ENCODE peak calls at places on chromosome 20, in eight cellular contexts. One of them, this sample, is unnamed.

GRCh38 chr20:17571153-17571527 is 1.3 kb downstream of the DSTN start:
- DNase-seq in fibroblast of mammary gland: no peak
- DNase-seq in mucosa of descending colon: no peak
- DNase-seq in PC-3: no peak
- DNase-seq in dorsolateral prefrontal cortex: no peak
- DNase-seq in GM23248: peak
- DNase-seq in upper lobe of left lung: no peak
- DNase-seq in lower leg skin: no peak
- DNase-seq in this sample: no peak

GRCh38 chr20:44231713-44232468 is 15.2 kb upstream of the GDAP1L1 start:
- DNase-seq in PC-3: no peak
- DNase-seq in upper lobe of left lung: no peak
- DNase-seq in mucosa of descending colon: no peak
- DNase-seq in fibroblast of mammary gland: no peak
- DNase-seq in lower leg skin: no peak
- DNase-seq in GM23248: no peak
- DNase-seq in dorsolateral prefrontal cortex: no peak
- DNase-seq in this sample: no peak

GRCh38 chr20:41047279-41047974 is 18.8 kb downstream of the TOP1 start:
- DNase-seq in fibroblast of mammary gland: no peak
- DNase-seq in dorsolateral prefrontal cortex: no peak
- DNase-seq in GM23248: peak
- DNase-seq in mucosa of descending colon: no peak
- DNase-seq in upper lobe of left lung: no peak
- DNase-seq in lower leg skin: no peak
- DNase-seq in PC-3: no peak
- DNase-seq in this sample: no peak

GRCh38 chr20:52991783-52992182 is 19.6 kb downstream of the TSHZ2 start:
- DNase-seq in fibroblast of mammary gland: peak
- DNase-seq in PC-3: no peak
- DNase-seq in GM23248: no peak
- DNase-seq in upper lobe of left lung: no peak
- DNase-seq in lower leg skin: no peak
- DNase-seq in mucosa of descending colon: no peak
- DNase-seq in dorsolateral prefrontal cortex: no peak
- DNase-seq in this sample: no peak

GRCh38 chr20:56932575-56933330 is 303.6 kb downstream of the TFAP2C start:
- DNase-seq in PC-3: peak
- DNase-seq in dorsolateral prefrontal cortex: no peak
- DNase-seq in GM23248: no peak
- DNase-seq in lower leg skin: no peak
- DNase-seq in fibroblast of mammary gland: no peak
- DNase-seq in mucosa of descending colon: no peak
- DNase-seq in upper lobe of left lung: no peak
- DNase-seq in this sample: no peak

GRCh38 chr20:63663332-63664066 is 5.4 kb downstream of the RTEL1 start:
- DNase-seq in lower leg skin: no peak
- DNase-seq in fibroblast of mammary gland: no peak
- DNase-seq in dorsolateral prefrontal cortex: no peak
- DNase-seq in mucosa of descending colon: no peak
- DNase-seq in GM23248: no peak
- DNase-seq in PC-3: no peak
- DNase-seq in upper lobe of left lung: no peak
- DNase-seq in this sample: no peak

GRCh38 chr20:36051318-36052116 is 83.1 kb downstream of the CNBD2 start:
- DNase-seq in upper lobe of left lung: no peak
- DNase-seq in lower leg skin: no peak
- DNase-seq in GM23248: no peak
- DNase-seq in fibroblast of mammary gland: no peak
- DNase-seq in dorsolateral prefrontal cortex: no peak
- DNase-seq in PC-3: no peak
- DNase-seq in mucosa of descending colon: peak
- DNase-seq in this sample: no peak

GRCh38 chr20:1423625-1424106 is 30.8 kb upstream of the FKBP1A start:
- DNase-seq in mucosa of descending colon: peak
- DNase-seq in upper lobe of left lung: peak
- DNase-seq in fibroblast of mammary gland: peak
- DNase-seq in dorsolateral prefrontal cortex: peak
- DNase-seq in PC-3: peak
- DNase-seq in lower leg skin: no peak
- DNase-seq in GM23248: peak
- DNase-seq in this sample: peak

GRCh38 chr20:6104493-6105188 is 18.2 kb downstream of the FERMT1 start:
- DNase-seq in GM23248: peak
- DNase-seq in fibroblast of mammary gland: peak
- DNase-seq in upper lobe of left lung: no peak
- DNase-seq in dorsolateral prefrontal cortex: no peak
- DNase-seq in PC-3: no peak
- DNase-seq in mucosa of descending colon: no peak
- DNase-seq in lower leg skin: no peak
- DNase-seq in this sample: peak

GRCh38 chr20:40838516-40838915 is 149.5 kb upstream of the MAFB start:
- DNase-seq in PC-3: no peak
- DNase-seq in lower leg skin: no peak
- DNase-seq in dorsolateral prefrontal cortex: no peak
- DNase-seq in mucosa of descending colon: no peak
- DNase-seq in upper lobe of left lung: no peak
- DNase-seq in fibroblast of mammary gland: no peak
- DNase-seq in GM23248: no peak
- DNase-seq in this sample: no peak

GRCh38 chr20:48875233-48875913 is 46.1 kb upstream of the ARFGEF2 start:
- DNase-seq in upper lobe of left lung: no peak
- DNase-seq in dorsolateral prefrontal cortex: no peak
- DNase-seq in PC-3: no peak
- DNase-seq in lower leg skin: no peak
- DNase-seq in fibroblast of mammary gland: no peak
- DNase-seq in GM23248: no peak
- DNase-seq in mucosa of descending colon: no peak
- DNase-seq in this sample: no peak

GRCh38 chr20:49273696-49274277 is 4.1 kb downstream of the ZNFX1 start:
- DNase-seq in lower leg skin: no peak
- DNase-seq in PC-3: no peak
- DNase-seq in dorsolateral prefrontal cortex: no peak
- DNase-seq in mucosa of descending colon: no peak
- DNase-seq in upper lobe of left lung: no peak
- DNase-seq in GM23248: no peak
- DNase-seq in fibroblast of mammary gland: no peak
- DNase-seq in this sample: no peak

GRCh38 chr20:42961771-42962170 is 227.9 kb downstream of the PTPRT start:
- DNase-seq in lower leg skin: no peak
- DNase-seq in GM23248: no peak
- DNase-seq in mucosa of descending colon: no peak
- DNase-seq in fibroblast of mammary gland: no peak
- DNase-seq in PC-3: no peak
- DNase-seq in upper lobe of left lung: no peak
- DNase-seq in dorsolateral prefrontal cortex: no peak
- DNase-seq in this sample: no peak

GRCh38 chr20:38831049-38831691 is 25.7 kb downstream of the PPP1R16B start:
- DNase-seq in fibroblast of mammary gland: no peak
- DNase-seq in lower leg skin: no peak
- DNase-seq in mucosa of descending colon: no peak
- DNase-seq in PC-3: no peak
- DNase-seq in dorsolateral prefrontal cortex: no peak
- DNase-seq in GM23248: no peak
- DNase-seq in upper lobe of left lung: no peak
- DNase-seq in this sample: no peak
- H3K4me3 ChIP-seq in fibroblast of mammary gland: no peak
- H3K4me3 ChIP-seq in lower leg skin: no peak
- H3K4me3 ChIP-seq in mucosa of descending colon: no peak
- H3K4me3 ChIP-seq in PC-3: no peak
- H3K4me3 ChIP-seq in dorsolateral prefrontal cortex: no peak
- H3K4me3 ChIP-seq in GM23248: no peak
- H3K4me3 ChIP-seq in upper lobe of left lung: no peak
- H3K4me3 ChIP-seq in this sample: no peak

GRCh38 chr20:22963581-22963980 is 71.5 kb upstream of the SSTR4 start:
- DNase-seq in mucosa of descending colon: no peak
- DNase-seq in dorsolateral prefrontal cortex: no peak
- DNase-seq in fibroblast of mammary gland: no peak
- DNase-seq in upper lobe of left lung: no peak
- DNase-seq in lower leg skin: no peak
- DNase-seq in GM23248: no peak
- DNase-seq in PC-3: no peak
- DNase-seq in this sample: no peak

GRCh38 chr20:22954661-22955060 is 80.5 kb upstream of the SSTR4 start:
- DNase-seq in lower leg skin: no peak
- DNase-seq in GM23248: no peak
- DNase-seq in mucosa of descending colon: no peak
- DNase-seq in dorsolateral prefrontal cortex: no peak
- DNase-seq in fibroblast of mammary gland: no peak
- DNase-seq in upper lobe of left lung: no peak
- DNase-seq in PC-3: no peak
- DNase-seq in this sample: no peak

GRCh38 chr20:22962567-22963439 is 72.3 kb upstream of the SSTR4 start:
- DNase-seq in lower leg skin: no peak
- DNase-seq in upper lobe of left lung: no peak
- DNase-seq in fibroblast of mammary gland: no peak
- DNase-seq in mucosa of descending colon: no peak
- DNase-seq in dorsolateral prefrontal cortex: no peak
- DNase-seq in PC-3: peak
- DNase-seq in GM23248: no peak
- DNase-seq in this sample: no peak

GRCh38 chr20:22958390-22958789 is 76.7 kb upstream of the SSTR4 start:
- DNase-seq in GM23248: no peak
- DNase-seq in dorsolateral prefrontal cortex: no peak
- DNase-seq in upper lobe of left lung: no peak
- DNase-seq in fibroblast of mammary gland: no peak
- DNase-seq in mucosa of descending colon: no peak
- DNase-seq in lower leg skin: no peak
- DNase-seq in PC-3: no peak
- DNase-seq in this sample: no peak
- H3K4me3 ChIP-seq in GM23248: no peak
- H3K4me3 ChIP-seq in dorsolateral prefrontal cortex: no peak
- H3K4me3 ChIP-seq in upper lobe of left lung: no peak
- H3K4me3 ChIP-seq in fibroblast of mammary gland: no peak
- H3K4me3 ChIP-seq in mucosa of descending colon: no peak
- H3K4me3 ChIP-seq in lower leg skin: no peak
- H3K4me3 ChIP-seq in PC-3: no peak
- H3K4me3 ChIP-seq in this sample: no peak

GRCh38 chr20:62046431-62046830 is 19.2 kb downstream of the TAF4 start:
- DNase-seq in PC-3: no peak
- DNase-seq in lower leg skin: no peak
- DNase-seq in GM23248: no peak
- DNase-seq in dorsolateral prefrontal cortex: no peak
- DNase-seq in fibroblast of mammary gland: no peak
- DNase-seq in upper lobe of left lung: no peak
- DNase-seq in mucosa of descending colon: no peak
- DNase-seq in this sample: no peak

GRCh38 chr20:62045118-62045517 is 20.6 kb downstream of the TAF4 start:
- DNase-seq in upper lobe of left lung: no peak
- DNase-seq in mucosa of descending colon: no peak
- DNase-seq in lower leg skin: no peak
- DNase-seq in fibroblast of mammary gland: no peak
- DNase-seq in PC-3: no peak
- DNase-seq in GM23248: no peak
- DNase-seq in dorsolateral prefrontal cortex: no peak
- DNase-seq in this sample: no peak

GRCh38 chr20:62044671-62045070 is 21.0 kb downstream of the TAF4 start:
- DNase-seq in fibroblast of mammary gland: no peak
- DNase-seq in lower leg skin: no peak
- DNase-seq in GM23248: no peak
- DNase-seq in mucosa of descending colon: no peak
- DNase-seq in dorsolateral prefrontal cortex: no peak
- DNase-seq in upper lobe of left lung: no peak
- DNase-seq in PC-3: no peak
- DNase-seq in this sample: no peak

GRCh38 chr20:62047666-62048345 is 17.9 kb downstream of the TAF4 start:
- DNase-seq in lower leg skin: no peak
- DNase-seq in upper lobe of left lung: no peak
- DNase-seq in PC-3: no peak
- DNase-seq in GM23248: no peak
- DNase-seq in fibroblast of mammary gland: no peak
- DNase-seq in mucosa of descending colon: no peak
- DNase-seq in dorsolateral prefrontal cortex: no peak
- DNase-seq in this sample: no peak

DNA sequence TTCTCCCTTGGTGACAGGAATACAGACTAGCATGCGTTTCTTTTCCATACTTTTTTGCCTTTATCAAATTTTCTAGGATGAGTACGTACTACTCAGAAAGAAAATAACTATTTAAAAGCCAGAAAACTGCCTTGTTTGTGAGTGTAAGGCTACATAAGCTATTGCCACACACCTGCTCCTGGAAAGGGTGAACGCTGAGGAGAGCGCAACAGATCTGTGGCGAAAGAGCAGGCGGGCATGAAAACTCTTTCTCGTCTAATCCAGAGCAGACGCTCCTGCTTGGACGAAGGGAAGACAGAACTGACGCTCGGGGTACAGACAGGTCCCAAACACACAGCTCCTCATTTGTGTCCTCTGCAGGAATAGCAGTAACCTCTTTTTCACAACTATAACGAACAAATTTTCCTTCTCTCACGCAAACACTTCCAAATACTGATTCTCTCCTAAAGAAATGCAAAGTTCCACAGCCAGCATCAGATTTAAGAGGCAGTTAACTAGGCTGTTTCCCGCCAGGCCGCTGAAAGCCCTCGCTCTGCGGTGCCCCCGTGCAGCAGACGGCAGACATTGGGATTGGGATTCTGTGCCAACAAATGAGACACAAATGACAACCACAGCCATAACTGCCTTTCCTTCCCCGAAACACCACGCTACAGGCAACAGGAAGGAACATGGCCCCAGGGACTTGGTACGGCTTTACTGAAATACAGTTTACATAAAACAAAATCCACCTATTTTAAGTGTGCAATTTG is 20.0 kb downstream of the TAF4 start:
- DNase-seq in lower leg skin: no peak
- DNase-seq in fibroblast of mammary gland: no peak
- DNase-seq in upper lobe of left lung: no peak
- DNase-seq in GM23248: no peak
- DNase-seq in dorsolateral prefrontal cortex: no peak
- DNase-seq in mucosa of descending colon: no peak
- DNase-seq in PC-3: no peak
- DNase-seq in this sample: no peak
- H3K4me3 ChIP-seq in lower leg skin: no peak
- H3K4me3 ChIP-seq in fibroblast of mammary gland: no peak
- H3K4me3 ChIP-seq in upper lobe of left lung: no peak
- H3K4me3 ChIP-seq in GM23248: no peak
- H3K4me3 ChIP-seq in dorsolateral prefrontal cortex: no peak
- H3K4me3 ChIP-seq in mucosa of descending colon: no peak
- H3K4me3 ChIP-seq in PC-3: no peak
- H3K4me3 ChIP-seq in this sample: no peak

DNA sequence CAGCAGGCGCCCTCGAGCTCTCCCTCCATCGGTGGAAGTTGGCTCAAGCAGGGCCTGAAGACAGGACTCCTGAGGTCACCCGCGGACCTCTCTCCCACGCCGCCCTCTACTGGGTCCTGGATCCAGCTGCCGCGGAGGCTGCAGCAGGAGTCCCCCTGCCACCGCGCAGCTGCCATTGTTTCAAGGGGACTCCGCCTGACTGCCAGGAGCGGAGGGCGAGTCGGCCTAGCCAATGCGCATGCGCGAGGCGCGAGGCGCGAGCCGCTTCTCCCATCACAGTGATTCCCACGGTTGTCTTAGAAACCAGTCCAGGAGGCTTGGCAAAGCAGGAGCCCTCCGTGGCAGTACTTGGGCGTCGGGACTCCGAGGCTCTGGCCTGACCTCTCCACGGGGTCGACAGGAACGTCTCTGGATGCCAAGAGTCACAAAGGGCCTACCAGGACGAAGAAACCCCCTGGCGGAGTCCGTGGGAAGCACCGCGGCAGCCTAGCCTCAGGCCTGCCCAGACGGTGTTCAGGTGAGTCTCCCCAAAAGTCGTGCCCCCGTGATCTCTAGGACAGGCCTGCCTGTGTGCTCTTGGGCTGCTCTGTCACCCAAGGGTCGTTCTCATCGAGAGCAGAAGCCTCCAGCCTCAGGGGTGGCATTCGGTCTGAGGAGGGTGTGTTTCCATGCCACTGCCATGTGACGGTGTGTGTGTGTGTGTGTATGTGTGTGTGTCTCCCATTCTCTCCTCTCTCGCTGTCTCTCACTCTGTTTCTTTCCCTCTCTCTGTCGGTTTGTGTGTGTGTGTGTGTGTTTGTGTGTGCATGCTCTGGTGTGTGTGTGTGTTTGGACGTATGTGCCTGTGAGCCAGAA is 290.6 kb upstream of the ZNF337 start:
- DNase-seq in upper lobe of left lung: no peak
- DNase-seq in lower leg skin: peak
- DNase-seq in GM23248: peak
- DNase-seq in mucosa of descending colon: peak
- DNase-seq in PC-3: no peak
- DNase-seq in fibroblast of mammary gland: peak
- DNase-seq in dorsolateral prefrontal cortex: no peak
- DNase-seq in this sample: peak
- H3K4me3 ChIP-seq in upper lobe of left lung: no peak
- H3K4me3 ChIP-seq in lower leg skin: no peak
- H3K4me3 ChIP-seq in GM23248: no peak
- H3K4me3 ChIP-seq in mucosa of descending colon: no peak
- H3K4me3 ChIP-seq in PC-3: no peak
- H3K4me3 ChIP-seq in fibroblast of mammary gland: peak
- H3K4me3 ChIP-seq in dorsolateral prefrontal cortex: peak
- H3K4me3 ChIP-seq in this sample: peak

This sample was measured in fibroblast of pulmonary artery.